ENCODE peak calls at places on chromosomes 5 and 9, in four cellular contexts. One of them, this sample, is unnamed.

GRCh38 chr9:114681594-114682332 is at the start of gene TEX48:
- DNase-seq in transverse colon: peak; percentile 83
- DNase-seq in stomach: peak; percentile 71
- DNase-seq in IMR-90: peak; percentile 74
- DNase-seq in this sample: peak; percentile 73

GRCh38 chr5:73183491-73183891 is 10.5 kb downstream of the TMEM174 start:
- DNase-seq in transverse colon: peak; percentile 79
- DNase-seq in stomach: no peak
- DNase-seq in IMR-90: no peak
- DNase-seq in this sample: no peak

GRCh38 chr9:79719989-79720388 is 148.2 kb downstream of the TLE4 start:
- DNase-seq in transverse colon: no peak
- DNase-seq in stomach: no peak
- DNase-seq in IMR-90: no peak
- DNase-seq in this sample: no peak

GRCh38 chr5:56429110-56429561 is 196.0 kb upstream of the ANKRD55 start:
- DNase-seq in transverse colon: no peak
- DNase-seq in stomach: peak; percentile 76
- DNase-seq in IMR-90: no peak
- DNase-seq in this sample: no peak

GRCh38 chr5:149271717-149272558 is at the start of gene AFAP1L1:
- DNase-seq in transverse colon: peak; percentile 48
- DNase-seq in stomach: peak; percentile 29
- DNase-seq in IMR-90: peak; percentile 46
- DNase-seq in this sample: peak; percentile 65

GRCh38 chr5:67792891-67793290 is 422.7 kb upstream of the PIK3R1 start:
- DNase-seq in transverse colon: no peak
- DNase-seq in stomach: no peak
- DNase-seq in IMR-90: no peak
- DNase-seq in this sample: no peak

GRCh38 chr5:72402959-72403628 is 82.9 kb downstream of the PTCD2 start:
- DNase-seq in transverse colon: no peak
- DNase-seq in stomach: peak; percentile 40
- DNase-seq in IMR-90: no peak
- DNase-seq in this sample: peak; percentile 28

GRCh38 chr9:71916834-71917534 is 5.5 kb downstream of the C9orf85 start:
- DNase-seq in transverse colon: peak; percentile 50
- DNase-seq in stomach: no peak
- DNase-seq in IMR-90: no peak
- DNase-seq in this sample: no peak

GRCh38 chr9:78031271-78031825 is at the start of gene GNAQ:
- DNase-seq in transverse colon: peak; percentile 18
- DNase-seq in stomach: no peak
- DNase-seq in IMR-90: peak; percentile 15
- DNase-seq in this sample: no peak

GRCh38 chr9:78856144-78856543 is 559.2 kb downstream of the PSAT1 start:
- DNase-seq in transverse colon: no peak
- DNase-seq in stomach: no peak
- DNase-seq in IMR-90: peak; percentile 54
- DNase-seq in this sample: no peak

GRCh38 chr9:110583237-110583636 is 3.7 kb upstream of the SVEP1 start:
- DNase-seq in transverse colon: no peak
- DNase-seq in stomach: no peak
- DNase-seq in IMR-90: peak; percentile 71
- DNase-seq in this sample: no peak

GRCh38 chr5:176540956-176541337 is 3.7 kb upstream of the RNF44 start:
- DNase-seq in transverse colon: no peak
- DNase-seq in stomach: no peak
- DNase-seq in IMR-90: no peak
- DNase-seq in this sample: no peak

GRCh38 chr9:134559013-134559412 is 82.6 kb upstream of the COL5A1 start:
- DNase-seq in transverse colon: no peak
- DNase-seq in stomach: no peak
- DNase-seq in IMR-90: no peak
- DNase-seq in this sample: no peak

GRCh38 chr5:61280205-61280604 is 51.9 kb upstream of the ZSWIM6 start:
- DNase-seq in transverse colon: no peak
- DNase-seq in stomach: no peak
- DNase-seq in IMR-90: peak; percentile 90
- DNase-seq in this sample: peak; percentile 31

GRCh38 chr5:157652377-157652692 is at the start of gene SOX30:
- DNase-seq in transverse colon: no peak
- DNase-seq in stomach: no peak
- DNase-seq in IMR-90: no peak
- DNase-seq in this sample: no peak

GRCh38 chr5:119435436-119436132 is 16.7 kb upstream of the HSD17B4 start:
- DNase-seq in transverse colon: peak; percentile 74
- DNase-seq in stomach: peak; percentile 79
- DNase-seq in IMR-90: peak; percentile 52
- DNase-seq in this sample: peak; percentile 60

GRCh38 chr9:125805057-125805456 is 57.9 kb downstream of the PBX3 start:
- DNase-seq in transverse colon: no peak
- DNase-seq in stomach: no peak
- DNase-seq in IMR-90: peak; percentile 81
- DNase-seq in this sample: no peak

GRCh38 chr5:157387683-157388093 is 72.3 kb upstream of the NIPAL4 start:
- DNase-seq in transverse colon: no peak
- DNase-seq in stomach: no peak
- DNase-seq in IMR-90: peak; percentile 98
- DNase-seq in this sample: peak; percentile 75

GRCh38 chr5:90406466-90406865 is 3.1 kb downstream of the CETN3 start:
- DNase-seq in transverse colon: no peak
- DNase-seq in stomach: no peak
- DNase-seq in IMR-90: peak; percentile 10
- DNase-seq in this sample: no peak

GRCh38 chr9:111712369-111712768 is 51.0 kb downstream of the GNG10 start:
- DNase-seq in transverse colon: no peak
- DNase-seq in stomach: no peak
- DNase-seq in IMR-90: no peak
- DNase-seq in this sample: no peak

GRCh38 chr5:145680169-145680568 is 155.0 kb downstream of the PRELID2 start:
- DNase-seq in transverse colon: no peak
- DNase-seq in stomach: no peak
- DNase-seq in IMR-90: no peak
- DNase-seq in this sample: no peak

GRCh38 chr9:135346438-135347050 is 133.0 kb upstream of the PPP1R26 start:
- DNase-seq in transverse colon: no peak
- DNase-seq in stomach: no peak
- DNase-seq in IMR-90: no peak
- DNase-seq in this sample: no peak

GRCh38 chr5:121503111-121503840 is 348.4 kb upstream of the FTMT start:
- DNase-seq in transverse colon: peak; percentile 7
- DNase-seq in stomach: peak; percentile 29
- DNase-seq in IMR-90: no peak
- DNase-seq in this sample: peak; percentile 40

GRCh38 chr9:132268725-132269352 is 85.9 kb downstream of the SETX start:
- DNase-seq in transverse colon: peak; percentile 65
- DNase-seq in stomach: peak; percentile 78
- DNase-seq in IMR-90: peak; percentile 67
- DNase-seq in this sample: peak; percentile 71

GRCh38 chr5:152378730-152379129 is 26.3 kb downstream of the NMUR2 start:
- DNase-seq in transverse colon: no peak
- DNase-seq in stomach: no peak
- DNase-seq in IMR-90: no peak
- DNase-seq in this sample: no peak

GRCh38 chr9:99783799-99784198 is 37.9 kb upstream of the NR4A3 start:
- DNase-seq in transverse colon: no peak
- DNase-seq in stomach: no peak
- DNase-seq in IMR-90: no peak
- DNase-seq in this sample: no peak

GRCh38 chr5:97714426-97714825 is 531.4 kb upstream of the RIOK2 start:
- DNase-seq in transverse colon: no peak
- DNase-seq in stomach: no peak
- DNase-seq in IMR-90: no peak
- DNase-seq in this sample: no peak

GRCh38 chr5:67012241-67012640 is 184.4 kb downstream of the CD180 start:
- DNase-seq in transverse colon: no peak
- DNase-seq in stomach: no peak
- DNase-seq in IMR-90: peak; percentile 58
- DNase-seq in this sample: no peak

GRCh38 chr5:62296998-62297397 is 9.0 kb upstream of the KIF2A start:
- DNase-seq in transverse colon: no peak
- DNase-seq in stomach: no peak
- DNase-seq in IMR-90: no peak
- DNase-seq in this sample: no peak

DNA sequence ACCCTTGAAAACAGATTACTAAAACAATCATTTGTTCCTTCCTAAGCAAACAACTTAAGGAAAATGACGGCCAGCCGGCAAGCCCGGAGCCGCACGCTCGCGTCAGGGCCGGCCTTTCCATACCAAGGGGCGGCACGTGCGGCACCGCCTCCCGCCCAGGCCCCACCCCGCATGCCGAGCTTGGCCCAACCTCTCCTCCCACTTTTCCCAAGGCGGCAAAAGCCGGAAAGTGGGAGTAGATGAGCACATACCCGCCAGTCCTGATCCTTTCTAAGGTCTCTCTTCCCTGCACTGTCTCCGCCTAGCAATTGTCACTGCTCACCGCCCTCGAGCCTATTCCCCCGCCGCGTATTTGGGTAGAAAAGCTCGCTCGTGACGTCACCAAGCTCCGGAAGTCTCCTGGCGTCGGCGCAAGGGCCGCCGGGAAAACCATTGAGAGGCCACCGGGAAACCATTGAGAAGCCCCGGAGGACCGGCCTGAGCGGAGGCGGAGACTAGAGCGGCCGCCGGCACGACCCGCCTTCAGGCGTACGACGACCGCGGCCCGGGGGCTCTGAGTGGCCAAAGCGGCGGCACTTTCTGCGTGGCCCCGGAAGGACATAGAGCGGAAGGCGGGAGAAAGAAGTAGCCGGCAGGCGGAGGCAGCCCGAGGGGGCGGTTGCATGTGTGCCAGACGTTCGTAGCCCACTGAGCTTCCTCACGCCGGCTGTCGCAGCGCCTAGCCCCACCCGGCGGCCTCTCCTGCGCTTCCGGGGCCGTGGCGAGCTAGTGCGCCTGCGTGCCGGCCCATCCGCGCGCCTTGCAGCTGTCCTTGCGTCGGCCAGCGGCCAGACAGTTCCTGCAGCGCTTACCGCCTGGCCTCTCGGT is at the start of the genes NCBP1 and TSTD2:
- DNase-seq in transverse colon: peak; percentile 97
- DNase-seq in stomach: peak; percentile 98
- DNase-seq in IMR-90: peak; percentile 97
- DNase-seq in this sample: peak; percentile 98
- TF ChIP-seq POLR2A in transverse colon: peak; percentile 91
- TF ChIP-seq POLR2A in stomach: no peak
- TF ChIP-seq POLR2A in IMR-90: peak; percentile 84
- TF ChIP-seq POLR2A in this sample: peak; percentile 83

GRCh38 chr9:101232405-101232977 is 152.3 kb downstream of the BAAT start:
- DNase-seq in transverse colon: no peak
- DNase-seq in stomach: no peak
- DNase-seq in IMR-90: no peak
- DNase-seq in this sample: no peak

GRCh38 chr9:101229606-101230005 is 155.2 kb downstream of the BAAT start:
- DNase-seq in transverse colon: no peak
- DNase-seq in stomach: no peak
- DNase-seq in IMR-90: no peak
- DNase-seq in this sample: no peak

DNA sequence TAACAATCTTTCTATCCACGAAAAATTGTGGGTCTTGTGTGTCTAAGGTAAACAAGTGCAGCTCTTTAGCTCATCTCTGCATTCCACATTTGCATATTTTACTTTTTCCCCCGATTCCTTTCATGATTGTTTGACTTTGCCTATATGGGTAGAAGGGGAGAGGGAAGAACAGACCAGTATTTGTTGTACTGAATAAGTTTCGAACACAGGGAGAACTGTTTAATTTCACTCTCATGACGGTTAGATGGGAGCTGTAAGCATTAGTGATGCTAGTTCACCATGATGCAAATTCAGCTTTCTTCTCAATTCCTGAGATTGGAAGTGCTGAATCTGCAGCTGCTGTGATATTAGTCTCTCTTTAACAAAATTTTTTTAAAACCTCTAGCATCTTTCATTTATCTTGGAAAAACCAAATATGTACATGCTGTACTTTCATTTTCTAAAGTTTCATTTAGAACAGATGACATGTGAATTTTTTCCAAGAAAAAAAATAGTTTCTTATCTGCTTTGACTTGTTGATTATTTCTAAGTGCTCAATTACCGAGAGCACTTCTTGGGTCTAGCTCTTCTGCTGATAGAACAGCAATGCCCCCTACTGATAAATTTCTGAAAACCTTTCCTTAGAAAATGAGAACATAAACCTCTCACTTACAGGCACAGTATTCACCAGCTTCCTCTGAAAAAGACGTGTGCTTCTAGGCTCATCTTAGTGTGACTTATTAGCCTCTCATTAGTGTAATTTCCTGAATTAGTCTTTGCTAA is 149.5 kb downstream of the BAAT start:
- DNase-seq in transverse colon: no peak
- DNase-seq in stomach: no peak
- DNase-seq in IMR-90: no peak
- DNase-seq in this sample: no peak
- TF ChIP-seq CTCF in transverse colon: peak; percentile 45
- TF ChIP-seq CTCF in stomach: no peak
- TF ChIP-seq CTCF in IMR-90: peak; percentile 47
- TF ChIP-seq CTCF in this sample: peak; percentile 56

GRCh38 chr5:74761241-74761640 is 5.7 kb downstream of the GFM2 start:
- DNase-seq in transverse colon: no peak
- DNase-seq in stomach: no peak
- DNase-seq in IMR-90: peak; percentile 3
- DNase-seq in this sample: no peak

GRCh38 chr5:74763504-74763903 is 3.4 kb downstream of the GFM2 start:
- DNase-seq in transverse colon: no peak
- DNase-seq in stomach: no peak
- DNase-seq in IMR-90: peak; percentile 1
- DNase-seq in this sample: no peak

GRCh38 chr5:74765201-74765600 is 1.7 kb downstream of the GFM2 start:
- DNase-seq in transverse colon: no peak
- DNase-seq in stomach: no peak
- DNase-seq in IMR-90: no peak
- DNase-seq in this sample: no peak

GRCh38 chr5:74765929-74766328 is 988 bp downstream of the GFM2 start:
- DNase-seq in transverse colon: no peak
- DNase-seq in stomach: no peak
- DNase-seq in IMR-90: no peak
- DNase-seq in this sample: no peak

GRCh38 chr5:74762599-74762998 is 4.3 kb downstream of the GFM2 start:
- DNase-seq in transverse colon: no peak
- DNase-seq in stomach: no peak
- DNase-seq in IMR-90: peak; percentile 83
- DNase-seq in this sample: no peak
- H3K27ac ChIP-seq in transverse colon: no peak overlapping the region
- H3K27ac ChIP-seq in stomach: no peak overlapping the region
- H3K27ac ChIP-seq in IMR-90: no peak overlapping the region
- H3K27ac ChIP-seq in this sample: no peak overlapping the region

DNA sequence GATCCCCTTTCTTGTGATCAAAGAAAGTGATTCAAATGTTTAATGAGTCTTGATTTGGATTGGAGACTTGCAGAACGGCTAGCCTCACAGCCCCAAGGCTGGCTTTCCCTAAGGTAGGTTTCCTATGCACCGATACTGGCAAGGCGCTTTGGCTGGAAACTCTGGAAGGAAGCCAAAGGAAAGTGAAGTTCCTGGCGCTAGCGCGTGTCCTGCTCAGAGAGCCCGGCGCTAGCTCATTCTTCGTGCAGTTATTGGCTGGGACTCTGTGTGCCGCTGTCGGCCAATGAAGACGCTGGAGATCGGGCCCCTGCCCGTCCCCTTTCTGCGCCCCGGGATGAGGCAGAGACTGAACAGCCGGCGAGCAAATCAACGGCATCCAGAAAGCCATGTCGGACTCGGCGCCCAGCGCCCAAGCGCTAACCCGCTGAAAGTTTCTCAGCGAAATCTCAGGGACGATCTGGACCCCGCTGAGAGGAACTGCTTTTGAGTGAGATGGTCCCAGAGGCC is at the start of gene PCDHGC3:
- DNase-seq in transverse colon: peak; percentile 89
- DNase-seq in stomach: peak; percentile 88
- DNase-seq in IMR-90: peak; percentile 95
- DNase-seq in this sample: peak; percentile 98
- TF ChIP-seq POLR2A in transverse colon: peak; percentile 64
- TF ChIP-seq POLR2A in stomach: no peak
- TF ChIP-seq POLR2A in IMR-90: peak; percentile 57
- TF ChIP-seq POLR2A in this sample: peak; percentile 89

This sample was measured in adrenal gland.